ENCODE peak calls at places on chromosomes 3 and 15, in nine cellular contexts. J is mesendoderm; P is adrenal gland; A is suprapubic skin; B is heart left ventricle; Q is esophagus muscularis mucosa; L is sigmoid colon; X is stomach; M is CD4-positive, alpha-beta memory T cell. I is an unnamed sample.

GRCh38 chr15:25175789-25176615 is 221.2 kb downstream of the SNRPN start:
- DNase-seq in X (peak; percentile 22), P (peak; percentile 7), A (no peak), J (no peak), Q (no peak), L (no peak), M (no peak), B (peak; percentile 25), I (no peak)

GRCh38 chr3:192957441-192957951 is 39.8 kb upstream of the MB21D2 start:
- DNase-seq in A (no peak), Q (no peak), L (peak; percentile 79), B (no peak), J (no peak), P (peak; percentile 74), M (no peak), X (no peak), I (peak; percentile 2)

GRCh38 chr15:60973637-60974415 is 255.3 kb downstream of the RORA start:
- DNase-seq in A (no peak), J (no peak), Q (peak; percentile 90), L (no peak), M (no peak), P (no peak), X (no peak), B (no peak), I (no peak)

GRCh38 chr15:42100021-42100800 is 5.8 kb upstream of the PLA2G4D start:
- DNase-seq in X (peak; percentile 42), P (no peak), Q (peak; percentile 92), J (no peak), M (no peak), A (no peak), L (no peak), B (no peak), I (peak; percentile 38)

GRCh38 chr3:161423911-161424522 is 52.7 kb upstream of the SPTSSB start:
- DNase-seq in L (no peak), Q (no peak), J (peak; percentile 36), X (no peak), M (peak; percentile 50), A (no peak), B (no peak), P (no peak), I (peak; percentile 49)

GRCh38 chr3:31926543-31926942 is 54.5 kb downstream of the OSBPL10 start:
- DNase-seq in L (no peak), Q (no peak), J (no peak), M (no peak), P (no peak), A (no peak), B (no peak), X (no peak), I (no peak)

GRCh38 chr15:87846746-87847145 is 409.8 kb downstream of the NTRK3 start:
- DNase-seq in L (no peak), P (no peak), M (no peak), B (no peak), X (no peak), Q (no peak), J (no peak), A (no peak), I (no peak)

GRCh38 chr3:134456121-134456520 is 29.7 kb downstream of the ANAPC13 start:
- DNase-seq in J (no peak), M (no peak), P (no peak), L (no peak), X (no peak), B (no peak), A (no peak), Q (peak; percentile 72), I (no peak)

GRCh38 chr3:121629601-121630000 is 31.1 kb downstream of the HCLS1 start:
- DNase-seq in B (no peak), A (no peak), M (no peak), J (no peak), L (no peak), X (no peak), Q (peak; percentile 75), P (no peak), I (no peak)

GRCh38 chr3:160401301-160402095 is 2.0 kb downstream of the SMC4 start:
- DNase-seq in A (no peak), X (peak; percentile 29), J (peak; percentile 19), L (no peak), Q (no peak), B (no peak), M (no peak), P (peak; percentile 33), I (peak; percentile 39)

DNA sequence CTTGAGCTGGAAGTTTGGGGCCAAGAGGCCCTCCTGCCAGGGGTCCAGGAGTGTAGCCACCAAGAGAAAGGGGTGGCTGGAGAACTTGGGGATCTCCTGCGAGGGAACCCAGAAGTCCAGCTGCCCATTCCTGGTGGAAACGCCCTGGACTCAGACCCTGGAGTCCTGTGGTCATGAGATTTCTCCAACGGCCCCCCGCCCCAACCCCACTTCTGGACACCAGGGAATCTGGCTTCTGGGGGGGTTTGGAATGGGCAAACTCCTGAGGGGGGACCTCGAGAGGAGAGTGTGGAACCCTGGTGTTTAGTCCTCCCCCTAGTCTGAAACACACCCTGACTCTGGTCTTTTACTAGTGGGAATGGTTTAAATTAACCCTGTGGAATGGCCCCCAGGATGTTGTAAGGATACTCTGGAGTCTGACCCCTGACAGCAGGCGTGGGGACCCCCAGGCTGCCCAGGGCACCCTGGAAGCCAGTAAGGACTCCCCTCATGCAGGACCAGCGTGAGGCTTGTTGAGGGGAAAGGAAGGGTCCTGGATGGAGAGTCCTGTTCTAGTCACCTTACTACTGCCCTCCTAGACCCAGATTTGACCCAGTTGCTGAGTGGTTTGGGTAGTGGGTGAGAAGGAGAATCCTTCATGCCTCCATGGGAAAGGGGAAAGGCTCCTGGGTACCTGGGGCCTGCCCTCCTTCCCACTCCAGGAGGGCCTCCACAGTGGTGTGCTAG is 540 bp downstream of the KLHDC8B start:
- DNase-seq in B (no peak), L (no peak), J (no peak), Q (no peak), P (no peak), M (no peak), A (no peak), X (no peak), I (no peak)
- H3K27ac ChIP-seq in B (peak overlapping the region; percentile 98), L (peak overlapping the region; percentile 95), J (no peak overlapping the region), Q (peak overlapping the region; percentile 91), P (peak overlapping the region; percentile 92), M (peak overlapping the region; percentile 32), A (peak overlapping the region; percentile 84), X (peak overlapping the region; percentile 85), I (no peak overlapping the region)

DNA sequence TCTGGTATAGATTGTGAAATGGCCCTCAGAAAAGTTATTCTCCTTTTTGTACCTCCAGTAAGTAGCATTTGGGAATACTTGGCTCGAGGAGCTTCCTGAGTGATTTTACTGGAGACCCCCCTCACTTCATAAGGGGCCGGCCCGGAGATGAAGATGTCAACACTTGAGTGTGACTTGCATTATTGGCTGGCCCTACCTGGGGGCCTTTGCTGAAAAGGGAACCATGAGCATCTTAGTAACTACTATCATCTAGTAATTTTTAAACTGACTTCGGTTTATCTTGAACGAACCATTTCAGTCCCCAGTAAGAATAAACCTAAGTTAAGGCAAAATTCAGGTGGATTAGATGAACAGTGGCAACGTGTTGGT is 1.3 kb downstream of the FAIM start:
- DNase-seq in B (no peak), M (no peak), A (no peak), Q (no peak), L (no peak), P (no peak), J (no peak), X (no peak), I (no peak)
- H3K4me3 ChIP-seq in B (peak overlapping the region; percentile 67), M (no peak overlapping the region), A (peak overlapping the region; percentile 75), Q (peak overlapping the region; percentile 78), L (peak overlapping the region; percentile 64), P (peak overlapping the region; percentile 99), J (no peak overlapping the region), X (peak overlapping the region; percentile 80), I (no peak overlapping the region)

GRCh38 chr3:153084431-153084830 is 77.6 kb upstream of the RAP2B start:
- DNase-seq in L (no peak), B (no peak), M (no peak), Q (no peak), P (no peak), J (no peak), X (no peak), A (no peak), I (no peak)

GRCh38 chr3:153078826-153079225 is 83.2 kb upstream of the RAP2B start:
- DNase-seq in P (no peak), L (no peak), Q (no peak), B (no peak), A (no peak), M (no peak), J (peak; percentile 80), X (no peak), I (no peak)

GRCh38 chr3:153079386-153079785 is 82.6 kb upstream of the RAP2B start:
- DNase-seq in B (no peak), P (no peak), L (no peak), Q (no peak), M (no peak), A (no peak), J (no peak), X (no peak), I (no peak)

DNA sequence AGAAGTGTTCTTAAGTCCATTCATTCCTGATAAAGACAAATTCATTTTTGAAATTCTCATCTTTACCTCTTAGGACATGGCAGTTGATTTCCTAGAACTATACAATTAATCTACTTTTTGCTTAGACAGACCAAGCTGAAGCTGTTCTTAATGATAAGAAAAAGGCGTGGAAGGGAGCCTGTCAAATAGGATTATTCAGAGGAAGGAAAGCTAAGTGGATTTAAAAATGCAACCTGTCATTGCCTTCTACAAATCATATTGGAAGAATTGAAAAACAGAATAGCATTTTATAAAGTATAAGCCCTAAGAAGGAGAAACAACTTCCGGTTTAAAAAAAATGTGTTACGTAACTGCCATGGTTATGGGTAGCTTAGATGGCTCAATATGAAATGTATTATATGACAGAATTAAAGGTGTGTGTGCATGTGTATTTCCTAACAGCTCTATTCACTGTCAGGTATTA is 81.2 kb upstream of the RAP2B start:
- DNase-seq in A (no peak), B (no peak), M (no peak), X (no peak), L (no peak), P (no peak), J (no peak), Q (no peak), I (no peak)
- H3K27ac ChIP-seq in A (no peak overlapping the region), B (no peak overlapping the region), M (no peak overlapping the region), X (no peak overlapping the region), L (no peak overlapping the region), P (no peak overlapping the region), J (no peak overlapping the region), Q (no peak overlapping the region), I (no peak overlapping the region)

GRCh38 chr15:78640840-78641733 is at the start of gene CHRNB4:
- DNase-seq in B (no peak), X (no peak), L (no peak), Q (no peak), A (no peak), P (peak; percentile 48), M (no peak), J (peak; percentile 97), I (peak; percentile 7)
- H3K4me3 ChIP-seq in B (peak within 1 kb of the TSS; percentile 47), X (peak within 1 kb of the TSS; percentile 49), L (peak within 1 kb of the TSS; percentile 52), Q (peak within 1 kb of the TSS; percentile 61), A (peak within 1 kb of the TSS; percentile 46), P (peak within 1 kb of the TSS; percentile 59), M (no peak within 1 kb of the TSS), J (peak within 1 kb of the TSS; percentile 33), I (peak within 1 kb of the TSS; percentile 28)

I was measured in small intestine.